ENCODE peak calls at places on chromosomes 1 and 21, in six cellular contexts. O, W, R, D, J and H are unnamed samples.

GRCh38 chr21:46667735-46668380 is 32.4 kb downstream of the PRMT2 start:
- DNase-seq in W (no peak), J (peak; percentile 23), O (no peak), R (peak; percentile 69), D (peak; percentile 61), H (no peak)

GRCh38 chr21:26846036-26846931 is 1.1 kb upstream of the ADAMTS1 start:
- DNase-seq in O (peak; percentile 92), W (peak; percentile 94), J (no peak), R (peak; percentile 81), D (no peak), H (peak; percentile 28)

GRCh38 chr1:177798614-177799013 is 171.2 kb downstream of the SEC16B start:
- DNase-seq in W (no peak), D (no peak), J (no peak), O (no peak), R (no peak), H (no peak)

GRCh38 chr1:91073299-91073698 is 51.5 kb upstream of the ZNF644 start:
- DNase-seq in W (no peak), O (no peak), R (no peak), D (no peak), J (no peak), H (no peak)

GRCh38 chr1:176567190-176567794 is 104.3 kb downstream of the PAPPA2 start:
- DNase-seq in D (no peak), R (no peak), J (no peak), W (no peak), O (no peak), H (no peak)

GRCh38 chr1:184882649-184883303 is 91.5 kb downstream of the NIBAN1 start:
- DNase-seq in J (no peak), O (peak; percentile 54), R (peak; percentile 25), D (no peak), W (no peak), H (no peak)

GRCh38 chr1:101088431-101088830 is 62.8 kb upstream of the DPH5 start:
- DNase-seq in R (no peak), W (no peak), D (no peak), O (no peak), J (no peak), H (no peak)

GRCh38 chr1:225511828-225512381 is 84.1 kb upstream of the LBR start:
- DNase-seq in J (no peak), D (no peak), O (no peak), W (no peak), R (no peak), H (no peak)

GRCh38 chr1:1429671-1430073 is 5.8 kb upstream of the VWA1 start:
- DNase-seq in J (no peak), O (no peak), W (no peak), R (no peak), D (no peak), H (no peak)

DNA sequence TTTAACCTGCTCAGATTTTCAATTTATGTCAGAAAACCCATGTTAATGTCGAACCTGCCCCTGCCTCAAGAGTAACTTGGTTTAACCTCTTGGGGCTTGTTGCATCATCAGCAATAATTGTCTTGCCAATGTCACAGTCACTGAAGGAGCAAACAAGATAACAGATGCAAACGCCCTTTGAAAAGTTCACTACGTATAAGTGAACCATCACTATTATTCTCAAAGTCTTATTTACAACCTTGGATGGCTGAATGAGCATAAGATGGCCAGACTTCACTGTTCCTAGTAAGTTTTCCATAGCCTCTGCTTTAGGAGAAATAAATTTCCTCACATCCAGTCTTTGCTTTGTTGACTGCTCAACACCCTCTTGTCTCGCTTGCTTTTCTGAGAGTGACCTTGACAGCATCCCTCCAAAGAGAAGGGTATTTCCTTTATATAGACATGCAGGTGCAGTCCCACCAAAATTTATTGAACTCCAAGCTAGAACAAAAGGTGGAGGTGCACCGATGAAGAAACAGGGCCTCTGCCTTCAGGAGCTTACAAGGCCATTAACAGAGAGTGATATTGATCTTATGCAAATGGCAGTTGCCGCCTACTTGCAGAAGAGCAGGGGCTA is 749 bp upstream of the LRIG2 start:
- DNase-seq in O (no peak), W (no peak), J (no peak), D (peak; percentile 14), R (peak; percentile 18), H (no peak)
- TF ChIP-seq CTCF in O (no peak), W (no peak), J (no peak), D (peak; percentile 45), R (no peak), H (no peak)

GRCh38 chr1:206831605-206832004 is 33.8 kb upstream of the IL20 start:
- DNase-seq in R (no peak), J (no peak), D (no peak), O (no peak), W (no peak), H (no peak)

GRCh38 chr1:206834217-206834616 is 31.2 kb upstream of the IL20 start:
- DNase-seq in D (no peak), R (no peak), O (no peak), W (no peak), J (no peak), H (no peak)

GRCh38 chr1:206833741-206834140 is 31.7 kb upstream of the IL20 start:
- DNase-seq in W (no peak), D (no peak), R (no peak), J (no peak), O (no peak), H (no peak)

GRCh38 chr1:206833131-206833530 is 32.3 kb upstream of the IL20 start:
- DNase-seq in R (no peak), D (no peak), W (no peak), O (no peak), J (no peak), H (no peak)

GRCh38 chr1:206832352-206832751 is 33.1 kb upstream of the IL20 start:
- DNase-seq in O (no peak), J (no peak), W (no peak), D (no peak), R (no peak), H (no peak)
- TF ChIP-seq CTCF in O (no peak), J (no peak), W (no peak), D (no peak), R (no peak), H (no peak)

GRCh38 chr1:19596065-19596718 is 47.9 kb upstream of the NBL1 start:
- DNase-seq in O (no peak), R (no peak), D (no peak), W (peak; percentile 39), J (no peak), H (no peak)

GRCh38 chr1:19591482-19592093 is 52.5 kb upstream of the NBL1 start:
- DNase-seq in O (no peak), D (no peak), W (no peak), J (no peak), R (no peak), H (no peak)

GRCh38 chr1:19597463-19598309 is 46.4 kb upstream of the NBL1 start:
- DNase-seq in R (peak; percentile 54), O (no peak), W (no peak), J (no peak), D (peak; percentile 49), H (no peak)

GRCh38 chr1:19599810-19600209 is 44.3 kb upstream of the NBL1 start:
- DNase-seq in D (no peak), O (no peak), J (no peak), R (no peak), W (no peak), H (no peak)

DNA sequence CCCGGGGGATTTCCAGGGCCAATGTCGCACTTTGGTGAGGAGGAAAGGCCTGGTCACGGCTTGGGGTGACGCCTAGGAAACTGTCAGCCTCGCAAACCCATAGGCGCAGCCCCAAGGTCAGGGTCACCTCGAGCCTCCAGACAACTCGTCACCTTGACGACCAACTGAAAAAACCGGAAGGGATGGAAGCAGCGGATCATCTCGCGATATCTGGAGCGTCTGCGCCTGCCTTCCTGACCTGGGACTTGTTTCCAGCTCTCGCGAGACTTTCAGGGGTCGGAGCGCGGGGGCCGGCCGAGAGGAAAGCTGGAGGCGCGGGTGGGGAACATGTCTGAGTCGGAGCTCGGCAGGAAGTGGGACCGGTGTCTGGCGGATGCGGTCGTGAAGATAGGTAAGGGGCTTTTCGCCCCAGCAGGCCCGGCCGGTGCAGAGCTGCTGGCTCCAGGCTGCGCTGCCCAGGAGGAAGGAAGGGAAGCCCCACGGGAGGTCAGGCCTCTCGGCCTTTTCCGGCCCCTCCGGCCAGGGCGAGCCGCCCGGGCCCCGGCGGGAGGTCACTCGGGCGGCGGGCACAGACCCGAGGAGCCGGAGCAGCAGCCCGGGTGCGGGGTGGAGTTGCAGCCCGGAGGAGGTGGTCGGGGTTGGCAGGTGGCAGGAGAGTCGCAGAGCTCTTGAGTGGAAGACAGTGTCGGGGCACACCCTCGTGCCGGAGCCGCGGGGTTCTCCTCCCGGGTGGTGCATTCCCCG is 47.2 kb upstream of the NBL1 start:
- DNase-seq in O (peak; percentile 98), D (peak; percentile 94), J (peak; percentile 87), R (peak; percentile 99), W (peak; percentile 98), H (peak; percentile 94)
- TF ChIP-seq CTCF in O (peak; percentile 2), D (no peak), J (no peak), R (no peak), W (no peak), H (no peak)

DNA sequence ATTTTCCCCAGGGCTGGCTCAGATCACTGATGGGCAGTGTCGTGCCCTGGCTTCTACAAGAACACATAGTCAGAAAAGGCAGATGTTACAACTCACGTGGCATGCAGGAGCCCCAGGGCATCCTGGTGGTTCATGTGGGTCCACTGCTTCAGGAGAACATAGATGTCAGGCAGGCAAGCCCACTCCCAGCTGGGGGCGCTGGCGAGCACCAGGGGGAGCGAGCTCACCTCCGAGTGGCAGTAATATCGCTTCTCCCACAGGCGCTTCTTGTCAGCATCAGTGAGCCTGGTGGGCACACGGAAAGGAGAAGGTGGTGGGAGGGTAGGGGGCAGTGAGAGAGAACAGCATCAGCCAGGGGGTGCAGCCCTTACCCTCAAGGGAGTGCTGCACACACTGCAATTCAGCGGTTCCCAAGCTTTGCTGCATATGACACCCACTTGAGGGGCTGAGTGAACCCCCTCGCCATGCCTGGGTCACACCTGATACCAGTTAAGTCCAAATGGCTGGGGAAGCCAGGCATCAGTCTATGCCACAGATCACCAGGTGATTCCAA is 34.3 kb upstream of the PPP1R15B start:
- DNase-seq in W (no peak), D (peak; percentile 69), R (peak; percentile 87), O (no peak), J (no peak), H (peak; percentile 33)
- TF ChIP-seq CTCF in W (no peak), D (peak; percentile 56), R (peak; percentile 93), O (no peak), J (peak; percentile 39), H (no peak)

GRCh38 chr1:235946570-235946981 is 79.9 kb upstream of the LYST start:
- DNase-seq in R (no peak), O (no peak), W (no peak), J (no peak), D (peak; percentile 29), H (no peak)
- TF ChIP-seq CTCF in R (peak; percentile 38), O (no peak), W (no peak), J (peak; percentile 51), D (no peak), H (no peak)

GRCh38 chr1:16618719-16619118 is 5.4 kb upstream of the NBPF1 start:
- DNase-seq in D (no peak), W (peak; percentile 41), O (peak; percentile 26), J (no peak), R (peak; percentile 95), H (no peak)
- TF ChIP-seq CTCF in D (no peak), W (no peak), O (no peak), J (no peak), R (peak; percentile 85), H (no peak)